ENCODE peak calls at places on chromosomes 5 and 9, in five cellular contexts. Q is CD8-positive, alpha-beta memory T cell; N is uterus; O is stimulated activated CD4-positive, alpha-beta T cell treated with anti-CD3 and anti-CD28 coated beads, Interleukin-1b, Interleukin-23, amount 100 ng/mL, for 24 hours; V is thyroid gland. J is an unnamed sample.

GRCh38 chr5:135426102-135427082 is 20.8 kb downstream of the DCANP1 start:
- DNase-seq in Q (no peak), N (no peak), O (no peak), V (no peak), J (no peak)

GRCh38 chr9:18606281-18606680 is 132.3 kb downstream of the ADAMTSL1 start:
- DNase-seq in Q (no peak), N (no peak), O (no peak), V (peak), J (no peak)

GRCh38 chr9:129568560-129569505 is 52.1 kb downstream of the C9orf50 start:
- DNase-seq in Q (no peak), N (peak), O (no peak), V (peak), J (no peak)

GRCh38 chr5:68460147-68460760 is 244.7 kb downstream of the PIK3R1 start:
- DNase-seq in Q (peak), N (peak), O (no peak), V (peak), J (peak)

GRCh38 chr9:93896496-93897033 is 58.6 kb downstream of the BARX1 start:
- DNase-seq in Q (peak), N (no peak), O (no peak), V (no peak), J (no peak)

GRCh38 chr9:94772654-94773303 is 46.3 kb downstream of the AOPEP start:
- DNase-seq in Q (no peak), N (no peak), O (no peak), V (no peak), J (peak)

GRCh38 chr5:180830253-180831138 is 27.9 kb upstream of the MGAT1 start:
- DNase-seq in Q (peak), N (peak), O (peak), V (peak), J (no peak)

GRCh38 chr5:13746026-13746425 is 198.5 kb downstream of the DNAH5 start:
- DNase-seq in Q (no peak), N (no peak), O (no peak), V (no peak), J (no peak)

GRCh38 chr5:148969291-148969690 is 93.6 kb downstream of the SH3TC2 start:
- DNase-seq in Q (no peak), N (no peak), O (no peak), V (no peak), J (no peak)

GRCh38 chr9:93118863-93119702 is 15.0 kb downstream of the NINJ1 start:
- DNase-seq in Q (peak), N (peak), O (no peak), V (peak), J (no peak)

GRCh38 chr9:19049872-19050636 is 827 bp downstream of the RRAGA start:
- DNase-seq in Q (no peak), N (no peak), O (peak), V (peak), J (peak)

GRCh38 chr5:173663810-173664526 is 47.5 kb upstream of the BOD1 start:
- DNase-seq in Q (no peak), N (no peak), O (no peak), V (no peak), J (no peak)

GRCh38 chr5:9104576-9105339 is 441.1 kb downstream of the SEMA5A start:
- DNase-seq in Q (no peak), N (no peak), O (no peak), V (no peak), J (peak)

GRCh38 chr9:80954521-80954920 is 734.8 kb downstream of the TLE1 start:
- DNase-seq in Q (no peak), N (no peak), O (no peak), V (no peak), J (no peak)

GRCh38 chr5:141618030-141618803 is 583 bp downstream of the DIAPH1 start:
- DNase-seq in Q (peak), N (peak), O (peak), V (peak), J (no peak)

GRCh38 chr9:19471737-19472648 is 63.2 kb downstream of the ACER2 start:
- DNase-seq in Q (peak), N (peak), O (peak), V (peak), J (peak)

GRCh38 chr9:96394832-96395496 is 11.5 kb upstream of the SLC35D2 start:
- DNase-seq in Q (no peak), N (no peak), O (no peak), V (no peak), J (no peak)

GRCh38 chr9:36154213-36154952 is 14.8 kb upstream of the CCIN start:
- DNase-seq in Q (peak), N (peak), O (no peak), V (no peak), J (no peak)

GRCh38 chr9:106058460-106058859 is 364.1 kb downstream of the TMEM38B start:
- DNase-seq in Q (no peak), N (no peak), O (no peak), V (no peak), J (no peak)

GRCh38 chr5:159743234-159743633 is 173.0 kb upstream of the ADRA1B start:
- DNase-seq in Q (no peak), N (no peak), O (no peak), V (no peak), J (no peak)

J was measured in smooth muscle cell of the brain vasculature.